ENCODE peak calls at places on chromosomes 6 and 20, in four cellular contexts. D is HTR-8/SVneo, I is T-helper 9 cell, C is kidney epithelial cell. J is an unnamed sample.

GRCh38 chr6:138659998-138660397 is 113.6 kb upstream of the CCDC28A start:
- DNase-seq in D (no peak), I (no peak), C (no peak), J (no peak)

GRCh38 chr6:6678811-6679210 is 90.3 kb downstream of the LY86 start:
- DNase-seq in D (no peak), I (no peak), C (no peak), J (no peak)

GRCh38 chr6:149062653-149063348 is 254.7 kb upstream of the TAB2 start:
- DNase-seq in D (no peak), I (no peak), C (no peak), J (no peak)

GRCh38 chr20:52313335-52313963 is 121.9 kb upstream of the ZFP64 start:
- DNase-seq in D (peak), I (no peak), C (peak), J (no peak)

GRCh38 chr6:155498370-155498769 is 42.7 kb upstream of the NOX3 start:
- DNase-seq in D (no peak), I (no peak), C (no peak), J (no peak)

GRCh38 chr6:131213501-131213990 is 78.3 kb downstream of the AKAP7 start:
- DNase-seq in D (no peak), I (no peak), C (no peak), J (no peak)

GRCh38 chr6:139699335-139699734 is 324.9 kb upstream of the CITED2 start:
- DNase-seq in D (no peak), I (no peak), C (no peak), J (no peak)

GRCh38 chr20:53869466-53870258 is 200.7 kb downstream of the BCAS1 start:
- DNase-seq in D (peak), I (peak), C (peak), J (peak)

GRCh38 chr6:92887871-92888270 is 531.5 kb downstream of the EPHA7 start:
- DNase-seq in D (no peak), I (no peak), C (no peak), J (no peak)